ENCODE peak calls at places on chromosomes 4 and X, in four cellular contexts. S, P, U and Z are unnamed samples.
A peak's percentile ranks its signal among the peaks of the same experiment; 100 is the strongest.

GRCh38 chr4:185219551-185220344 is 10.3 kb downstream of the SNX25 start:
- DNase-seq in S (peak; percentile 78), U (peak; percentile 45), P (no peak), Z (no peak)

GRCh38 chr4:7772708-7773385 is 166.8 kb downstream of the AFAP1 start:
- DNase-seq in P (no peak), U (no peak), S (no peak), Z (no peak)

GRCh38 chr4:165204462-165204830 is 2.9 kb upstream of the KLHL2 start:
- DNase-seq in U (peak; percentile 8), P (peak; percentile 15), S (peak; percentile 63), Z (no peak)

GRCh38 chr4:21656832-21657231 is 291.7 kb downstream of the KCNIP4 start:
- DNase-seq in P (no peak), S (no peak), U (peak; percentile 88), Z (no peak)

GRCh38 chr4:164906368-164906767 is 29.4 kb downstream of the APELA start:
- DNase-seq in U (no peak), P (no peak), S (no peak), Z (no peak)

GRCh38 chrX:23784487-23785301 is 1.7 kb downstream of the SAT1 start:
- DNase-seq in P (peak; percentile 57), U (peak; percentile 39), S (peak; percentile 88), Z (no peak)

GRCh38 chr4:173448919-173449641 is 50.2 kb upstream of the SCRG1 start:
- DNase-seq in S (peak; percentile 9), P (peak; percentile 9), U (no peak), Z (no peak)

GRCh38 chrX:154592505-154592904 is 7.6 kb downstream of the CTAG1A start:
- DNase-seq in S (no peak), U (no peak), P (no peak), Z (no peak)

GRCh38 chrX:39618178-39618577 is 479.6 kb downstream of the BCOR start:
- DNase-seq in P (no peak), U (no peak), S (no peak), Z (no peak)

GRCh38 chr4:5381981-5382441 is 326.3 kb downstream of the EVC2 start:
- DNase-seq in U (no peak), S (peak; percentile 94), P (no peak), Z (no peak)

GRCh38 chr4:26647523-26648224 is 63.8 kb downstream of the TBC1D19 start:
- DNase-seq in S (no peak), U (no peak), P (no peak), Z (no peak)

GRCh38 chr4:103634236-103634635 is 85.5 kb downstream of the TACR3 start:
- DNase-seq in S (no peak), U (no peak), P (no peak), Z (no peak)

GRCh38 chr4:94634266-94634665 is 123.5 kb upstream of the BMPR1B start:
- DNase-seq in P (no peak), S (peak; percentile 45), U (no peak), Z (no peak)

GRCh38 chr4:80471701-80472100 is 136.2 kb downstream of the CFAP299 start:
- DNase-seq in S (peak; percentile 67), U (no peak), P (no peak), Z (no peak)

GRCh38 chr4:114386637-114387233 is 211.9 kb upstream of the UGT8 start:
- DNase-seq in P (no peak), U (peak; percentile 59), S (peak; percentile 60), Z (no peak)

GRCh38 chrX:68647156-68647957 is at the start of gene STARD8:
- DNase-seq in S (peak; percentile 45), P (peak; percentile 55), U (peak; percentile 57), Z (no peak)

GRCh38 chr4:144374065-144374464 is 233.5 kb upstream of the GYPA start:
- DNase-seq in P (no peak), S (no peak), U (no peak), Z (no peak)

GRCh38 chr4:79241846-79242245 is 84.0 kb downstream of the NAA11 start:
- DNase-seq in P (no peak), S (peak; percentile 49), U (peak; percentile 8), Z (no peak)

GRCh38 chr4:158193171-158193749 is 17.0 kb upstream of the TMEM144 start:
- DNase-seq in S (peak; percentile 31), U (peak; percentile 58), P (peak; percentile 41), Z (no peak)

GRCh38 chr4:152981842-152982241 is 45.7 kb downstream of the FHDC1 start:
- DNase-seq in S (no peak), U (no peak), P (no peak), Z (no peak)

GRCh38 chr4:87077834-87078585 is 142.4 kb downstream of the KLHL8 start:
- DNase-seq in U (peak; percentile 81), P (no peak), S (no peak), Z (no peak)

GRCh38 chr4:6281436-6282144 is 11.9 kb downstream of the WFS1 start:
- DNase-seq in P (no peak), U (no peak), S (no peak), Z (no peak)

GRCh38 chr4:120293341-120293740 is 226.7 kb upstream of the MAD2L1 start:
- DNase-seq in P (no peak), U (no peak), S (no peak), Z (no peak)

GRCh38 chr4:8781641-8782040 is 90.0 kb downstream of the HMX1 start:
- DNase-seq in S (no peak), U (no peak), P (no peak), Z (no peak)

GRCh38 chrX:18722500-18723071 is 15.1 kb downstream of the PPEF1 start:
- DNase-seq in P (no peak), S (no peak), U (no peak), Z (no peak)

GRCh38 chrX:264634-265455 is 16.3 kb upstream of the PLCXD1 start:
- DNase-seq in S (no peak), P (no peak), U (no peak), Z (no peak)

GRCh38 chrX:83101961-83102360 is 406.1 kb upstream of the POU3F4 start:
- DNase-seq in P (no peak), U (no peak), S (no peak), Z (no peak)

GRCh38 chrX:130118396-130118795 is 8.1 kb upstream of the ELF4 start:
- DNase-seq in U (peak; percentile 88), P (no peak), S (peak; percentile 81), Z (no peak)

GRCh38 chr4:129246850-129247542 is 151.0 kb downstream of the C4orf33 start:
- DNase-seq in P (no peak), U (no peak), S (no peak), Z (no peak)

GRCh38 chrX:130974323-130974722 is 71.3 kb upstream of the ENOX2 start:
- DNase-seq in U (no peak), S (peak; percentile 2), P (no peak), Z (no peak)

GRCh38 chrX:68896581-68896980 is 67.8 kb downstream of the EFNB1 start:
- DNase-seq in S (no peak), U (no peak), P (no peak), Z (no peak)

GRCh38 chr4:116122131-116122530 is 963.2 kb downstream of the TRAM1L1 start:
- DNase-seq in S (no peak), U (no peak), P (no peak), Z (no peak)

GRCh38 chr4:103451341-103451740 is 253.2 kb upstream of the CENPE start:
- DNase-seq in S (no peak), U (no peak), P (no peak), Z (peak; percentile 2)

GRCh38 chr4:113106076-113106475 is 56.6 kb downstream of the ANK2 start:
- DNase-seq in P (no peak), S (peak; percentile 40), U (no peak), Z (no peak)

GRCh38 chr4:24669751-24670150 is 85.4 kb upstream of the DHX15 start:
- DNase-seq in P (no peak), U (no peak), S (no peak), Z (no peak)

GRCh38 chr4:24674279-24674678 is 89.9 kb upstream of the DHX15 start:
- DNase-seq in U (no peak), P (no peak), S (no peak), Z (no peak)

GRCh38 chr4:24671824-24672223 is 87.5 kb upstream of the DHX15 start:
- DNase-seq in P (no peak), U (no peak), S (no peak), Z (no peak)

GRCh38 chr4:24675723-24676122 is 91.4 kb upstream of the DHX15 start:
- DNase-seq in S (no peak), P (no peak), U (no peak), Z (no peak)

GRCh38 chr4:24672871-24673270 is 88.5 kb upstream of the DHX15 start:
- DNase-seq in P (no peak), U (no peak), S (no peak), Z (no peak)
- H3K9me1 ChIP-seq in P (no peaks in the 10 kb centered on the region), U (no peaks in the 10 kb centered on the region), S (no peaks in the 10 kb centered on the region), Z (no peaks in the 10 kb centered on the region)

GRCh38 chr4:56235714-56236113 is 151.6 kb downstream of the AASDH start:
- DNase-seq in U (no peak), P (no peak), S (no peak), Z (no peak)

GRCh38 chr4:56240554-56241190 is 146.6 kb downstream of the AASDH start:
- DNase-seq in U (no peak), P (peak; percentile 15), S (no peak), Z (no peak)

GRCh38 chr4:56241500-56241899 is 145.8 kb downstream of the AASDH start:
- DNase-seq in S (no peak), U (no peak), P (no peak), Z (no peak)

GRCh38 chr4:56234098-56234497 is 153.2 kb downstream of the AASDH start:
- DNase-seq in S (no peak), U (no peak), P (no peak), Z (no peak)

DNA sequence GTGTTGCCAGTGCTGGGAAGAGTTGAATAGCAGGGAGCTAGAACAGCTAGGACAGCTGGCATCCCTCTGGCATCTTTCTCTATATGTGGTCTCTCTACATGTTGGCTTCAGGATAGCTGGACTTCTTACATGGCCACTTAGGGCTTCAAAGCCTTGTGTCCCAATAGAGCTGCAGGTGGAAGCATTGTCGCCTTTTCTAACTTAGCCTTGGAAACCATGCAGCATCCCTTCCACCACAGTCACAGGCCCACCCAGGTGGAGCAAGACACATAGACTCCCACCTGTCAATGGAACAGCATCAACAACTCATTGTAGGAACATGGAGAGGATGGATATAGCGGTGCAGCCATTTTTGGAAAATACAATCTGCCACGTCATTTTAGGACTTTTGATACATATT is 149.0 kb downstream of the AASDH start:
- DNase-seq in P (no peak), U (no peak), S (no peak), Z (no peak)
- H3K9me1 ChIP-seq in P (no peaks in the 10 kb centered on the region), U (no peaks in the 10 kb centered on the region), S (no peaks in the 10 kb centered on the region), Z (no peaks in the 10 kb centered on the region)

DNA sequence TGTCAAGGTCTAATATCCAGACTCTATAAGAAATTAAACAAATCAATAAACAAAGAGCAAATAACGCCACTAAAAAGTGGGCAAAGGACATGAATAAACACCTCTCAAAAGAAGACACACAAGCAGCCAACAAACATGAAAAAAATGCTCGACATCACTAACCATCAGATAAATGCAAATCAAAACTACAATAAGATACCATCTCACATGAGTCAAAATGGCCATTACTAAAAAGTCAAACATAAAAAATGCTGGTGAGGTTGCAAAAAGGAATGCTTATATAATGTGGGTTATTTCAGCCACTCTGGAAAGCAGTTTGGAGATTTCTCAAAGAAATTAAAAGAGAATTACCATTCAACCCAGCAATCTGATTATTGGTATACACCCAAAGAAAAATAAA is 481.1 kb downstream of the STPG2 start:
- DNase-seq in U (no peak), S (no peak), P (no peak), Z (no peak)
- H3K9me1 ChIP-seq in U (no peaks in the 10 kb centered on the region), S (no peaks in the 10 kb centered on the region), P (no peaks in the 10 kb centered on the region), Z (no peaks in the 10 kb centered on the region)

DNA sequence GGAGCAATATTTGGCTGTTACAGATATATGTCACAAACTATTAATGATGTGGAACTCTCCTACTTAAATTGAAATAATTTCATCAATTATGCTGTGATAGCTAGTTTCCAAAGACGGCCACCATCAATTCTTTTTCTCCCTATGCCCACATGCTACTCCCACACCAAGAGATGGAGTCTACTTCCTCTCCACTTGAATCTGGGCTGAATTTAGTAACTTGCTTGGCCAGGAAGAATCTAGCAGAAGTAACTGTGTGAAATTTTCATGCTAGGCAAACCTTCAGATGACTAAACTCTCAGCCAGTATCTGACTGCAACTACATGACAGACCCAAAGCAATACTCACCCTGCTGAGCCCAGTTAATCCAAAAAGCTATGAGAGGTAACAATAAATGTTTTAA is 3.2 kb downstream of the SEPSECS start:
- DNase-seq in S (no peak), P (no peak), U (no peak), Z (no peak)
- H3K9me1 ChIP-seq in S (no peaks in the 10 kb centered on the region), P (no peaks in the 10 kb centered on the region), U (no peaks in the 10 kb centered on the region), Z (peaks cover 1% of the 10 kb centered on the region)